ENCODE peak calls at places on chromosomes 12 and 14, in five cellular contexts. U is GM12878, S is HCT116, J is breast epithelium, R is suprapubic skin. C is an unnamed sample.

GRCh38 chr14:99325591-99325990 is 53.6 kb upstream of the BCL11B start:
- DNase-seq in U (no peak), S (no peak), J (peak), R (no peak), C (no peak)

GRCh38 chr12:72365151-72365550 is 93.0 kb downstream of the TRHDE start:
- DNase-seq in U (no peak), S (no peak), J (no peak), R (no peak), C (no peak)

GRCh38 chr14:84792722-84793410 is 737.1 kb upstream of the FLRT2 start:
- DNase-seq in U (no peak), S (no peak), J (no peak), R (no peak), C (no peak)

GRCh38 chr12:100058482-100059029 is 73.8 kb upstream of the ANKS1B start:
- DNase-seq in U (no peak), S (no peak), J (no peak), R (no peak), C (no peak)

GRCh38 chr14:35342160-35343010 is 50.2 kb downstream of the PSMA6 start:
- DNase-seq in U (no peak), S (no peak), J (peak), R (no peak), C (no peak)

GRCh38 chr12:93127582-93128331 is 198.7 kb upstream of the EEA1 start:
- DNase-seq in U (no peak), S (no peak), J (peak), R (no peak), C (no peak)

GRCh38 chr12:30806989-30807694 is 52.4 kb upstream of the CAPRIN2 start:
- DNase-seq in U (peak), S (peak), J (no peak), R (no peak), C (no peak)

GRCh38 chr12:132174015-132174660 is 29.9 kb downstream of the NOC4L start:
- DNase-seq in U (no peak), S (no peak), J (no peak), R (no peak), C (no peak)

GRCh38 chr12:13610280-13610679 is 371.1 kb downstream of the GRIN2B start:
- DNase-seq in U (no peak), S (no peak), J (no peak), R (no peak), C (no peak)

DNA sequence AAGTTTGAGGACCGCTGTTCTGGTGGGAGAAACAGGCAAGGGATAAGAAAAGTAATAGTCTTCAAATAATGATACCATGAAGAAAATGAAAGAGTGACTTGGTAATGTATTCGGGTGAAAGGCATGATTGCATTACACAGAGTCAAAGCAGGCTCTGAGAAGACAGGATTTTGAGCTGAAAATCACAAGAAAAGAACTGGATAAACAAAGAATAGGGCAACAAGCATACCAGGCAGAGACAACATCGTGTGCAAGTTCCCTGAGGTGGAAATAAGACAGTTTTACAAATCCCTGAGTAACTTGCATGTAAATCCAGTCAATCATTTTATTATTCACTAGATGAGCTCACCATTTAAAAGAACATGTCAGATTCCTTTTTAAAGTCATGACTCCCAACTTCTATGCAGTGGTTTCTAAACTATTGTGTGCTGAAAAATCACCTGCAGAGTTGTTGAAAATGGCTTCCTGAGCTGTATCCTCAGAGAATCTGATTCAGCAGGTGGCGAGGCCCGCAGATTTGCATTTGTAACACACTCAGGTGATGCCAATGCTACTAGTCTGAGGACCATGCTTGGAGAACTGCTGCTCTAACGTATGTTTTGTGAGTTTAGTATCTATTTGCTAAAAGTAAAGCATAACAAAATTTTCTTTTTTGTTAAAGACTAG is 133.0 kb upstream of the ABCD2 start:
- DNase-seq in U (no peak), S (no peak), J (no peak), R (no peak), C (no peak)
- TF ChIP-seq POLR2A in U (no peak), S (no peak), J (no peak), R (no peak), C (no peak)

GRCh38 chr12:98188649-98189048 is 326.7 kb upstream of the TMPO start:
- DNase-seq in U (no peak), S (no peak), J (no peak), R (no peak), C (no peak)
- TF ChIP-seq POLR2AphosphoS5 in U (no peak), S (no peak), J (no peak), R (no peak), C (no peak)

GRCh38 chr12:109115758-109116610 is at the start of gene ACACB:
- DNase-seq in U (no peak), S (no peak), J (peak), R (peak), C (no peak)
- TF ChIP-seq POLR2A in U (no peak), S (no peak), J (no peak), R (no peak), C (no peak)

GRCh38 chr12:45727301-45727993 is 2.1 kb upstream of the ARID2 start:
- DNase-seq in U (peak), S (peak), J (peak), R (peak), C (peak)

GRCh38 chr12:45729233-45730115 is at the start of gene ARID2:
- DNase-seq in U (no peak), S (peak), J (peak), R (peak), C (peak)

GRCh38 chr12:45730116-45730841 is 773 bp downstream of the ARID2 start:
- DNase-seq in U (no peak), S (no peak), J (peak), R (no peak), C (no peak)

GRCh38 chr12:45727994-45728624 is 1.4 kb upstream of the ARID2 start:
- DNase-seq in U (no peak), S (no peak), J (no peak), R (no peak), C (no peak)

GRCh38 chr12:45728625-45729232 is 777 bp upstream of the ARID2 start:
- DNase-seq in U (peak), S (peak), J (peak), R (peak), C (peak)
- TF ChIP-seq POLR2AphosphoS5 in U (peak), S (peak), J (peak), R (peak), C (peak)

GRCh38 chr14:73153272-73153671 is 17.0 kb downstream of the PSEN1 start:
- DNase-seq in U (no peak), S (no peak), J (no peak), R (no peak), C (no peak)
- TF ChIP-seq POLR2A in U (no peak), S (no peak), J (no peak), R (no peak), C (no peak)

GRCh38 chr12:38904932-38905479 is 385 bp downstream of the CPNE8 start:
- DNase-seq in U (peak), S (peak), J (peak), R (peak), C (peak)
- TF ChIP-seq POLR2AphosphoS5 in U (peak), S (peak), J (peak), R (no peak), C (no peak)

GRCh38 chr14:51182166-51182565 is 57.9 kb upstream of the TMX1 start:
- DNase-seq in U (no peak), S (no peak), J (no peak), R (no peak), C (no peak)
- TF ChIP-seq POLR2A in U (no peak), S (no peak), J (no peak), R (no peak), C (no peak)